ENCODE peak calls at places on chromosome 1, in nine cellular contexts. One of them, this sample, is unnamed.

GRCh38 chr1:152061952-152062351 is 25.1 kb upstream of the S100A11 start:
- DNase-seq in A549: no peak
- DNase-seq in heart left ventricle: no peak
- DNase-seq in DMS 273 treated with DMSO at 0.1 percent for 48 hours: no peak
- DNase-seq in fibroblast of pulmonary artery: no peak
- DNase-seq in activated CD4-positive, alpha-beta T cell treated with anti-CD3 and anti-CD28 coated beads, Interleukin-2, amount 50 U/mL, for 24 hours: no peak
- DNase-seq in BJ: no peak
- DNase-seq in hippocampal formation: no peak
- DNase-seq in activated CD8-positive, alpha-beta memory T cell treated with anti-CD3 and anti-CD28 coated beads for 48 hours: no peak
- DNase-seq in this sample: no peak

GRCh38 chr1:44037154-44037553 is 5.9 kb upstream of the SLC6A9 start:
- DNase-seq in A549: no peak
- DNase-seq in heart left ventricle: no peak
- DNase-seq in DMS 273 treated with DMSO at 0.1 percent for 48 hours: no peak
- DNase-seq in fibroblast of pulmonary artery: no peak
- DNase-seq in activated CD4-positive, alpha-beta T cell treated with anti-CD3 and anti-CD28 coated beads, Interleukin-2, amount 50 U/mL, for 24 hours: no peak
- DNase-seq in BJ: no peak
- DNase-seq in hippocampal formation: no peak
- DNase-seq in activated CD8-positive, alpha-beta memory T cell treated with anti-CD3 and anti-CD28 coated beads for 48 hours: no peak
- DNase-seq in this sample: no peak

GRCh38 chr1:75131593-75132420 is 2.4 kb upstream of the LHX8 start:
- DNase-seq in A549: no peak
- DNase-seq in heart left ventricle: no peak
- DNase-seq in DMS 273 treated with DMSO at 0.1 percent for 48 hours: no peak
- DNase-seq in fibroblast of pulmonary artery: no peak
- DNase-seq in activated CD4-positive, alpha-beta T cell treated with anti-CD3 and anti-CD28 coated beads, Interleukin-2, amount 50 U/mL, for 24 hours: no peak
- DNase-seq in BJ: no peak
- DNase-seq in hippocampal formation: no peak
- DNase-seq in activated CD8-positive, alpha-beta memory T cell treated with anti-CD3 and anti-CD28 coated beads for 48 hours: no peak
- DNase-seq in this sample: no peak

GRCh38 chr1:236524142-236524891 is 535 bp downstream of the LGALS8 start:
- DNase-seq in A549: peak; percentile 89
- DNase-seq in heart left ventricle: peak; percentile 35
- DNase-seq in DMS 273 treated with DMSO at 0.1 percent for 48 hours: peak; percentile 35
- DNase-seq in fibroblast of pulmonary artery: peak; percentile 89
- DNase-seq in activated CD4-positive, alpha-beta T cell treated with anti-CD3 and anti-CD28 coated beads, Interleukin-2, amount 50 U/mL, for 24 hours: peak; percentile 30
- DNase-seq in BJ: peak; percentile 17
- DNase-seq in hippocampal formation: peak; percentile 49
- DNase-seq in activated CD8-positive, alpha-beta memory T cell treated with anti-CD3 and anti-CD28 coated beads for 48 hours: peak; percentile 38
- DNase-seq in this sample: peak; percentile 90

GRCh38 chr1:218498061-218498938 is 153.2 kb downstream of the TGFB2 start:
- DNase-seq in A549: peak; percentile 92
- DNase-seq in heart left ventricle: no peak
- DNase-seq in DMS 273 treated with DMSO at 0.1 percent for 48 hours: no peak
- DNase-seq in fibroblast of pulmonary artery: peak; percentile 44
- DNase-seq in activated CD4-positive, alpha-beta T cell treated with anti-CD3 and anti-CD28 coated beads, Interleukin-2, amount 50 U/mL, for 24 hours: no peak
- DNase-seq in BJ: peak; percentile 45
- DNase-seq in hippocampal formation: no peak
- DNase-seq in activated CD8-positive, alpha-beta memory T cell treated with anti-CD3 and anti-CD28 coated beads for 48 hours: no peak
- DNase-seq in this sample: no peak

GRCh38 chr1:22245716-22246115 is 102.8 kb upstream of the WNT4 start:
- DNase-seq in A549: no peak
- DNase-seq in heart left ventricle: no peak
- DNase-seq in DMS 273 treated with DMSO at 0.1 percent for 48 hours: no peak
- DNase-seq in fibroblast of pulmonary artery: no peak
- DNase-seq in activated CD4-positive, alpha-beta T cell treated with anti-CD3 and anti-CD28 coated beads, Interleukin-2, amount 50 U/mL, for 24 hours: no peak
- DNase-seq in BJ: no peak
- DNase-seq in hippocampal formation: no peak
- DNase-seq in activated CD8-positive, alpha-beta memory T cell treated with anti-CD3 and anti-CD28 coated beads for 48 hours: no peak
- DNase-seq in this sample: no peak

GRCh38 chr1:169745015-169745861 is 11.4 kb upstream of the SELE start:
- DNase-seq in A549: no peak
- DNase-seq in heart left ventricle: no peak
- DNase-seq in DMS 273 treated with DMSO at 0.1 percent for 48 hours: no peak
- DNase-seq in fibroblast of pulmonary artery: peak; percentile 95
- DNase-seq in activated CD4-positive, alpha-beta T cell treated with anti-CD3 and anti-CD28 coated beads, Interleukin-2, amount 50 U/mL, for 24 hours: no peak
- DNase-seq in BJ: no peak
- DNase-seq in hippocampal formation: no peak
- DNase-seq in activated CD8-positive, alpha-beta memory T cell treated with anti-CD3 and anti-CD28 coated beads for 48 hours: no peak
- DNase-seq in this sample: peak; percentile 67

GRCh38 chr1:97270508-97271307 is 549.1 kb downstream of the PTBP2 start:
- DNase-seq in A549: no peak
- DNase-seq in heart left ventricle: no peak
- DNase-seq in DMS 273 treated with DMSO at 0.1 percent for 48 hours: no peak
- DNase-seq in fibroblast of pulmonary artery: peak; percentile 64
- DNase-seq in activated CD4-positive, alpha-beta T cell treated with anti-CD3 and anti-CD28 coated beads, Interleukin-2, amount 50 U/mL, for 24 hours: no peak
- DNase-seq in BJ: peak; percentile 34
- DNase-seq in hippocampal formation: no peak
- DNase-seq in activated CD8-positive, alpha-beta memory T cell treated with anti-CD3 and anti-CD28 coated beads for 48 hours: no peak
- DNase-seq in this sample: no peak

GRCh38 chr1:10870493-10871096 is 74.1 kb upstream of the CASZ1 start:
- DNase-seq in A549: no peak
- DNase-seq in heart left ventricle: no peak
- DNase-seq in DMS 273 treated with DMSO at 0.1 percent for 48 hours: no peak
- DNase-seq in fibroblast of pulmonary artery: no peak
- DNase-seq in activated CD4-positive, alpha-beta T cell treated with anti-CD3 and anti-CD28 coated beads, Interleukin-2, amount 50 U/mL, for 24 hours: no peak
- DNase-seq in BJ: no peak
- DNase-seq in hippocampal formation: no peak
- DNase-seq in activated CD8-positive, alpha-beta memory T cell treated with anti-CD3 and anti-CD28 coated beads for 48 hours: no peak
- DNase-seq in this sample: no peak

GRCh38 chr1:206674745-206675175 is 9.9 kb upstream of the MAPKAPK2 start:
- DNase-seq in A549: peak; percentile 85
- DNase-seq in heart left ventricle: no peak
- DNase-seq in DMS 273 treated with DMSO at 0.1 percent for 48 hours: no peak
- DNase-seq in fibroblast of pulmonary artery: peak; percentile 99
- DNase-seq in activated CD4-positive, alpha-beta T cell treated with anti-CD3 and anti-CD28 coated beads, Interleukin-2, amount 50 U/mL, for 24 hours: no peak
- DNase-seq in BJ: peak; percentile 97
- DNase-seq in hippocampal formation: no peak
- DNase-seq in activated CD8-positive, alpha-beta memory T cell treated with anti-CD3 and anti-CD28 coated beads for 48 hours: no peak
- DNase-seq in this sample: no peak

GRCh38 chr1:111792249-111792648 is 36.5 kb downstream of the DDX20 start:
- DNase-seq in A549: no peak
- DNase-seq in heart left ventricle: no peak
- DNase-seq in DMS 273 treated with DMSO at 0.1 percent for 48 hours: no peak
- DNase-seq in fibroblast of pulmonary artery: no peak
- DNase-seq in activated CD4-positive, alpha-beta T cell treated with anti-CD3 and anti-CD28 coated beads, Interleukin-2, amount 50 U/mL, for 24 hours: no peak
- DNase-seq in BJ: no peak
- DNase-seq in hippocampal formation: no peak
- DNase-seq in activated CD8-positive, alpha-beta memory T cell treated with anti-CD3 and anti-CD28 coated beads for 48 hours: no peak
- DNase-seq in this sample: no peak

GRCh38 chr1:169089776-169090175 is 16.7 kb upstream of the ATP1B1 start:
- DNase-seq in A549: no peak
- DNase-seq in heart left ventricle: no peak
- DNase-seq in DMS 273 treated with DMSO at 0.1 percent for 48 hours: no peak
- DNase-seq in fibroblast of pulmonary artery: no peak
- DNase-seq in activated CD4-positive, alpha-beta T cell treated with anti-CD3 and anti-CD28 coated beads, Interleukin-2, amount 50 U/mL, for 24 hours: no peak
- DNase-seq in BJ: no peak
- DNase-seq in hippocampal formation: no peak
- DNase-seq in activated CD8-positive, alpha-beta memory T cell treated with anti-CD3 and anti-CD28 coated beads for 48 hours: no peak
- DNase-seq in this sample: no peak

GRCh38 chr1:30024411-30025195 is 698.8 kb downstream of the MATN1 start:
- DNase-seq in A549: no peak
- DNase-seq in heart left ventricle: no peak
- DNase-seq in DMS 273 treated with DMSO at 0.1 percent for 48 hours: no peak
- DNase-seq in fibroblast of pulmonary artery: no peak
- DNase-seq in activated CD4-positive, alpha-beta T cell treated with anti-CD3 and anti-CD28 coated beads, Interleukin-2, amount 50 U/mL, for 24 hours: no peak
- DNase-seq in BJ: no peak
- DNase-seq in hippocampal formation: no peak
- DNase-seq in activated CD8-positive, alpha-beta memory T cell treated with anti-CD3 and anti-CD28 coated beads for 48 hours: no peak
- DNase-seq in this sample: no peak

GRCh38 chr1:220227393-220227792 is 44.9 kb downstream of the RAB3GAP2 start:
- DNase-seq in A549: no peak
- DNase-seq in heart left ventricle: no peak
- DNase-seq in DMS 273 treated with DMSO at 0.1 percent for 48 hours: no peak
- DNase-seq in fibroblast of pulmonary artery: no peak
- DNase-seq in activated CD4-positive, alpha-beta T cell treated with anti-CD3 and anti-CD28 coated beads, Interleukin-2, amount 50 U/mL, for 24 hours: no peak
- DNase-seq in BJ: no peak
- DNase-seq in hippocampal formation: no peak
- DNase-seq in activated CD8-positive, alpha-beta memory T cell treated with anti-CD3 and anti-CD28 coated beads for 48 hours: no peak
- DNase-seq in this sample: no peak

GRCh38 chr1:55931272-55931940 is 648.0 kb downstream of the PLPP3 start:
- DNase-seq in A549: no peak
- DNase-seq in heart left ventricle: peak; percentile 36
- DNase-seq in DMS 273 treated with DMSO at 0.1 percent for 48 hours: no peak
- DNase-seq in fibroblast of pulmonary artery: peak; percentile 58
- DNase-seq in activated CD4-positive, alpha-beta T cell treated with anti-CD3 and anti-CD28 coated beads, Interleukin-2, amount 50 U/mL, for 24 hours: no peak
- DNase-seq in BJ: no peak
- DNase-seq in hippocampal formation: no peak
- DNase-seq in activated CD8-positive, alpha-beta memory T cell treated with anti-CD3 and anti-CD28 coated beads for 48 hours: no peak
- DNase-seq in this sample: no peak

GRCh38 chr1:204357551-204357950 is 2.2 kb downstream of the PLEKHA6 start:
- DNase-seq in A549: no peak
- DNase-seq in heart left ventricle: peak; percentile 33
- DNase-seq in DMS 273 treated with DMSO at 0.1 percent for 48 hours: peak; percentile 15
- DNase-seq in fibroblast of pulmonary artery: peak; percentile 43
- DNase-seq in activated CD4-positive, alpha-beta T cell treated with anti-CD3 and anti-CD28 coated beads, Interleukin-2, amount 50 U/mL, for 24 hours: no peak
- DNase-seq in BJ: no peak
- DNase-seq in hippocampal formation: no peak
- DNase-seq in activated CD8-positive, alpha-beta memory T cell treated with anti-CD3 and anti-CD28 coated beads for 48 hours: no peak
- DNase-seq in this sample: no peak

GRCh38 chr1:228161866-228162265 is 3.7 kb upstream of the IBA57 start:
- DNase-seq in A549: no peak
- DNase-seq in heart left ventricle: no peak
- DNase-seq in DMS 273 treated with DMSO at 0.1 percent for 48 hours: no peak
- DNase-seq in fibroblast of pulmonary artery: no peak
- DNase-seq in activated CD4-positive, alpha-beta T cell treated with anti-CD3 and anti-CD28 coated beads, Interleukin-2, amount 50 U/mL, for 24 hours: no peak
- DNase-seq in BJ: no peak
- DNase-seq in hippocampal formation: no peak
- DNase-seq in activated CD8-positive, alpha-beta memory T cell treated with anti-CD3 and anti-CD28 coated beads for 48 hours: no peak
- DNase-seq in this sample: no peak

GRCh38 chr1:2088434-2088833 is 38.2 kb downstream of the PRKCZ start:
- DNase-seq in A549: no peak
- DNase-seq in heart left ventricle: no peak
- DNase-seq in DMS 273 treated with DMSO at 0.1 percent for 48 hours: no peak
- DNase-seq in fibroblast of pulmonary artery: peak; percentile 77
- DNase-seq in activated CD4-positive, alpha-beta T cell treated with anti-CD3 and anti-CD28 coated beads, Interleukin-2, amount 50 U/mL, for 24 hours: no peak
- DNase-seq in BJ: peak; percentile 17
- DNase-seq in hippocampal formation: no peak
- DNase-seq in activated CD8-positive, alpha-beta memory T cell treated with anti-CD3 and anti-CD28 coated beads for 48 hours: no peak
- DNase-seq in this sample: no peak

GRCh38 chr1:23951646-23952095 is 8.0 kb upstream of the PNRC2 start:
- DNase-seq in A549: peak; percentile 91
- DNase-seq in heart left ventricle: no peak
- DNase-seq in DMS 273 treated with DMSO at 0.1 percent for 48 hours: no peak
- DNase-seq in fibroblast of pulmonary artery: peak; percentile 78
- DNase-seq in activated CD4-positive, alpha-beta T cell treated with anti-CD3 and anti-CD28 coated beads, Interleukin-2, amount 50 U/mL, for 24 hours: no peak
- DNase-seq in BJ: peak; percentile 86
- DNase-seq in hippocampal formation: no peak
- DNase-seq in activated CD8-positive, alpha-beta memory T cell treated with anti-CD3 and anti-CD28 coated beads for 48 hours: no peak
- DNase-seq in this sample: peak; percentile 40

GRCh38 chr1:31934706-31935629 is 3.2 kb downstream of the PTP4A2 start:
- DNase-seq in A549: peak; percentile 40
- DNase-seq in heart left ventricle: no peak
- DNase-seq in DMS 273 treated with DMSO at 0.1 percent for 48 hours: no peak
- DNase-seq in fibroblast of pulmonary artery: peak; percentile 60
- DNase-seq in activated CD4-positive, alpha-beta T cell treated with anti-CD3 and anti-CD28 coated beads, Interleukin-2, amount 50 U/mL, for 24 hours: no peak
- DNase-seq in BJ: peak; percentile 39
- DNase-seq in hippocampal formation: no peak
- DNase-seq in activated CD8-positive, alpha-beta memory T cell treated with anti-CD3 and anti-CD28 coated beads for 48 hours: no peak
- DNase-seq in this sample: no peak

GRCh38 chr1:150619576-150620509 is 9.6 kb downstream of the ENSA start:
- DNase-seq in A549: peak; percentile 79
- DNase-seq in heart left ventricle: peak; percentile 33
- DNase-seq in DMS 273 treated with DMSO at 0.1 percent for 48 hours: peak; percentile 97
- DNase-seq in fibroblast of pulmonary artery: peak; percentile 85
- DNase-seq in activated CD4-positive, alpha-beta T cell treated with anti-CD3 and anti-CD28 coated beads, Interleukin-2, amount 50 U/mL, for 24 hours: no peak
- DNase-seq in BJ: no peak
- DNase-seq in hippocampal formation: no peak
- DNase-seq in activated CD8-positive, alpha-beta memory T cell treated with anti-CD3 and anti-CD28 coated beads for 48 hours: no peak
- DNase-seq in this sample: peak; percentile 90

GRCh38 chr1:11492235-11492634 is 13.3 kb downstream of the DISP3 start:
- DNase-seq in A549: no peak
- DNase-seq in heart left ventricle: no peak
- DNase-seq in DMS 273 treated with DMSO at 0.1 percent for 48 hours: no peak
- DNase-seq in fibroblast of pulmonary artery: no peak
- DNase-seq in activated CD4-positive, alpha-beta T cell treated with anti-CD3 and anti-CD28 coated beads, Interleukin-2, amount 50 U/mL, for 24 hours: no peak
- DNase-seq in BJ: no peak
- DNase-seq in hippocampal formation: no peak
- DNase-seq in activated CD8-positive, alpha-beta memory T cell treated with anti-CD3 and anti-CD28 coated beads for 48 hours: no peak
- DNase-seq in this sample: no peak

GRCh38 chr1:45713711-45714110 is 25.7 kb downstream of the TMEM69 start:
- DNase-seq in A549: no peak
- DNase-seq in heart left ventricle: no peak
- DNase-seq in DMS 273 treated with DMSO at 0.1 percent for 48 hours: no peak
- DNase-seq in fibroblast of pulmonary artery: no peak
- DNase-seq in activated CD4-positive, alpha-beta T cell treated with anti-CD3 and anti-CD28 coated beads, Interleukin-2, amount 50 U/mL, for 24 hours: no peak
- DNase-seq in BJ: no peak
- DNase-seq in hippocampal formation: no peak
- DNase-seq in activated CD8-positive, alpha-beta memory T cell treated with anti-CD3 and anti-CD28 coated beads for 48 hours: no peak
- DNase-seq in this sample: no peak

GRCh38 chr1:210942513-210942912 is 191.4 kb downstream of the KCNH1 start:
- DNase-seq in A549: no peak
- DNase-seq in heart left ventricle: no peak
- DNase-seq in DMS 273 treated with DMSO at 0.1 percent for 48 hours: no peak
- DNase-seq in fibroblast of pulmonary artery: no peak
- DNase-seq in activated CD4-positive, alpha-beta T cell treated with anti-CD3 and anti-CD28 coated beads, Interleukin-2, amount 50 U/mL, for 24 hours: no peak
- DNase-seq in BJ: no peak
- DNase-seq in hippocampal formation: no peak
- DNase-seq in activated CD8-positive, alpha-beta memory T cell treated with anti-CD3 and anti-CD28 coated beads for 48 hours: no peak
- DNase-seq in this sample: no peak

GRCh38 chr1:115782571-115783281 is 14.2 kb upstream of the CASQ2 start:
- DNase-seq in A549: peak; percentile 72
- DNase-seq in heart left ventricle: no peak
- DNase-seq in DMS 273 treated with DMSO at 0.1 percent for 48 hours: no peak
- DNase-seq in fibroblast of pulmonary artery: peak; percentile 47
- DNase-seq in activated CD4-positive, alpha-beta T cell treated with anti-CD3 and anti-CD28 coated beads, Interleukin-2, amount 50 U/mL, for 24 hours: no peak
- DNase-seq in BJ: peak; percentile 53
- DNase-seq in hippocampal formation: no peak
- DNase-seq in activated CD8-positive, alpha-beta memory T cell treated with anti-CD3 and anti-CD28 coated beads for 48 hours: no peak
- DNase-seq in this sample: peak; percentile 22

GRCh38 chr1:168653567-168653966 is 75.4 kb downstream of the DPT start:
- DNase-seq in A549: no peak
- DNase-seq in heart left ventricle: no peak
- DNase-seq in DMS 273 treated with DMSO at 0.1 percent for 48 hours: no peak
- DNase-seq in fibroblast of pulmonary artery: no peak
- DNase-seq in activated CD4-positive, alpha-beta T cell treated with anti-CD3 and anti-CD28 coated beads, Interleukin-2, amount 50 U/mL, for 24 hours: no peak
- DNase-seq in BJ: no peak
- DNase-seq in hippocampal formation: no peak
- DNase-seq in activated CD8-positive, alpha-beta memory T cell treated with anti-CD3 and anti-CD28 coated beads for 48 hours: no peak
- DNase-seq in this sample: no peak

GRCh38 chr1:62131093-62131725 is 63.4 kb upstream of the L1TD1 start:
- DNase-seq in A549: peak; percentile 65
- DNase-seq in heart left ventricle: peak; percentile 25
- DNase-seq in DMS 273 treated with DMSO at 0.1 percent for 48 hours: peak; percentile 32
- DNase-seq in fibroblast of pulmonary artery: peak; percentile 78
- DNase-seq in activated CD4-positive, alpha-beta T cell treated with anti-CD3 and anti-CD28 coated beads, Interleukin-2, amount 50 U/mL, for 24 hours: no peak
- DNase-seq in BJ: no peak
- DNase-seq in hippocampal formation: peak; percentile 23
- DNase-seq in activated CD8-positive, alpha-beta memory T cell treated with anti-CD3 and anti-CD28 coated beads for 48 hours: no peak
- DNase-seq in this sample: peak; percentile 60

GRCh38 chr1:245541389-245541788 is 386.6 kb downstream of the KIF26B start:
- DNase-seq in A549: no peak
- DNase-seq in heart left ventricle: no peak
- DNase-seq in DMS 273 treated with DMSO at 0.1 percent for 48 hours: no peak
- DNase-seq in fibroblast of pulmonary artery: no peak
- DNase-seq in activated CD4-positive, alpha-beta T cell treated with anti-CD3 and anti-CD28 coated beads, Interleukin-2, amount 50 U/mL, for 24 hours: no peak
- DNase-seq in BJ: no peak
- DNase-seq in hippocampal formation: no peak
- DNase-seq in activated CD8-positive, alpha-beta memory T cell treated with anti-CD3 and anti-CD28 coated beads for 48 hours: no peak
- DNase-seq in this sample: no peak

GRCh38 chr1:170041423-170042207 is 32.9 kb downstream of the KIFAP3 start:
- DNase-seq in A549: no peak
- DNase-seq in heart left ventricle: no peak
- DNase-seq in DMS 273 treated with DMSO at 0.1 percent for 48 hours: no peak
- DNase-seq in fibroblast of pulmonary artery: no peak
- DNase-seq in activated CD4-positive, alpha-beta T cell treated with anti-CD3 and anti-CD28 coated beads, Interleukin-2, amount 50 U/mL, for 24 hours: no peak
- DNase-seq in BJ: no peak
- DNase-seq in hippocampal formation: no peak
- DNase-seq in activated CD8-positive, alpha-beta memory T cell treated with anti-CD3 and anti-CD28 coated beads for 48 hours: no peak
- DNase-seq in this sample: no peak

GRCh38 chr1:236774926-236775325 is 20.2 kb upstream of the MTR start:
- DNase-seq in A549: peak; percentile 37
- DNase-seq in heart left ventricle: no peak
- DNase-seq in DMS 273 treated with DMSO at 0.1 percent for 48 hours: no peak
- DNase-seq in fibroblast of pulmonary artery: peak; percentile 72
- DNase-seq in activated CD4-positive, alpha-beta T cell treated with anti-CD3 and anti-CD28 coated beads, Interleukin-2, amount 50 U/mL, for 24 hours: no peak
- DNase-seq in BJ: no peak
- DNase-seq in hippocampal formation: no peak
- DNase-seq in activated CD8-positive, alpha-beta memory T cell treated with anti-CD3 and anti-CD28 coated beads for 48 hours: no peak
- DNase-seq in this sample: peak; percentile 56